ENCODE peak calls at places on chromosomes 4 and X, in nine cellular contexts. L, C, F, B, Z, K, E, P and Y are unnamed samples. For H3K9me3, the result is how much of the 10 kb centered on the place peaks cover.

GRCh38 chr4:83219344-83219990 is 65.1 kb downstream of the COQ2 start:
- DNase-seq in C (peak), Z (no peak), K (no peak), L (no peak), B (peak), P (no peak), F (no peak), E (no peak), Y (no peak)

GRCh38 chr4:75950416-75950815 is 9.6 kb upstream of the NAAA start:
- DNase-seq in E (no peak), P (no peak), K (no peak), Z (no peak), B (no peak), L (no peak), C (no peak), F (peak), Y (no peak)

GRCh38 chr4:113502476-113502875 is 259.1 kb downstream of the CAMK2D start:
- DNase-seq in B (no peak), C (no peak), P (no peak), F (peak), Z (no peak), E (no peak), L (no peak), K (no peak), Y (no peak)

GRCh38 chrX:41733939-41734338 is 10.0 kb downstream of the GPR82 start:
- DNase-seq in E (no peak), K (no peak), P (no peak), F (no peak), B (no peak), C (no peak), Z (no peak), L (no peak), Y (no peak)

GRCh38 chrX:3154386-3154991 is 113.2 kb downstream of the ARSF start:
- DNase-seq in B (no peak), E (no peak), C (no peak), Z (no peak), L (no peak), K (no peak), F (no peak), P (no peak), Y (no peak)

GRCh38 chr4:165827018-165827417 is 46.0 kb upstream of the TLL1 start:
- DNase-seq in K (no peak), Z (no peak), L (no peak), E (no peak), P (no peak), C (no peak), F (no peak), B (no peak), Y (no peak)

GRCh38 chr4:11549525-11549924 is 120.8 kb upstream of the HS3ST1 start:
- DNase-seq in E (no peak), K (no peak), L (no peak), P (no peak), F (peak), C (no peak), B (no peak), Z (no peak), Y (no peak)

GRCh38 chr4:145618210-145618911 is 824 bp upstream of the MMAA start:
- DNase-seq in F (no peak), E (no peak), C (peak), B (peak), P (no peak), K (no peak), Z (no peak), L (peak), Y (peak)

GRCh38 chr4:124028172-124028571 is 631.6 kb downstream of the SPRY1 start:
- DNase-seq in L (no peak), F (peak), B (no peak), E (no peak), P (no peak), K (no peak), C (no peak), Z (no peak), Y (no peak)

GRCh38 chrX:78747471-78747870 is at the start of gene LPAR4:
- DNase-seq in Z (no peak), L (no peak), B (no peak), F (no peak), C (no peak), P (no peak), K (no peak), E (no peak), Y (no peak)

GRCh38 chr4:108118505-108118904 is 50.2 kb downstream of the LEF1 start:
- DNase-seq in P (no peak), B (no peak), E (no peak), K (no peak), L (peak), C (no peak), Z (no peak), F (no peak), Y (no peak)

GRCh38 chr4:98994474-98995182 is 893 bp upstream of the METAP1 start:
- DNase-seq in Z (no peak), P (no peak), C (no peak), F (peak), E (no peak), B (no peak), L (peak), K (no peak), Y (no peak)

GRCh38 chr4:165077034-165077578 is 23.4 kb downstream of the TRIM75 start:
- DNase-seq in C (peak), L (no peak), K (no peak), P (no peak), B (no peak), Z (no peak), F (no peak), E (no peak), Y (no peak)

GRCh38 chr4:118354913-118355312 is 2.1 kb upstream of the PRSS12 start:
- DNase-seq in E (no peak), Z (no peak), L (no peak), F (no peak), P (no peak), B (no peak), C (no peak), K (no peak), Y (no peak)

GRCh38 chr4:142840516-142841123 is 5.5 kb downstream of the INPP4B start:
- DNase-seq in K (no peak), P (no peak), F (peak), L (peak), B (no peak), C (no peak), Z (no peak), E (no peak), Y (no peak)

GRCh38 chr4:40897557-40898203 is 147.9 kb downstream of the NSUN7 start:
- DNase-seq in B (peak), F (peak), E (peak), K (peak), L (peak), Z (no peak), C (peak), P (peak), Y (peak)

GRCh38 chr4:61783050-61783449 is 582.9 kb downstream of the ADGRL3 start:
- DNase-seq in B (no peak), P (no peak), F (no peak), K (no peak), L (no peak), C (no peak), E (no peak), Z (no peak), Y (no peak)

DNA sequence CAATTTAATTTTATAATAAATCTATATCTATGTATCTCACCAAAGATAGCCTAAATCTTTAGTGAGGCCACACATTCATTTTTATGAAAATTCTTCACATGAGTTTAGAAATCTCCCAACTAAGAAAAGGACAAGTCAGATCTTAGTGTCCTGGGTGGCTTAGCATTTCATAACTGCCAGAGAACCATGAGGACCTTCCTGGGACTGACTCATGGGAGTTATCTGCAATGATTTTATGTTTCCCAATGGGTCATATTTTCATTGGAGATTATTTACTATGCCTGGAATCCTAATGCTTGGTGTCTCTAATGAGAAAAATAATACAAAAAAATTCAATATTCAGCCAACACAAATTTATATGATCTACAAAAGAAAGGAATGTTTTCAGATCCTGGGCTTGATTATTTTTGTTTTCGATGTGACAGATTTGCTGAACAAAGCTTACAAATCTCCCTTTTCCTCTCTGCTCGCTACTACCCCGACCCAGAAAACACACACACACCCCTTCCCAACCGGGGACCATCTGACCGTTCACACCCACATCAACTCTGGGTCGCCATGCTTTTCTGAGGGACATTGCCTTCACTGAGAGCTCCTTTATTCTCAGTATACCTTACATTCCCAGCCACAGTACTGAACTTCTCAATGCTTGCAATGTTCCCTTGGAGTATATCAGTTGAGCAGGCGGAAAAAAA is 40.2 kb downstream of the SORBS2 start:
- DNase-seq in L (no peak), B (no peak), C (no peak), P (no peak), Z (no peak), F (no peak), K (no peak), E (no peak), Y (no peak)
- H3K4me3 ChIP-seq in L (no peak), B (no peak), C (no peak), P (no peak), Z (no peak), F (no peak), K (no peak), E (no peak), Y (no peak)

GRCh38 chr4:185811509-185812364 is at the start of gene SORBS2:
- DNase-seq in C (peak), E (peak), B (no peak), F (peak), L (no peak), P (peak), Z (no peak), K (no peak), Y (no peak)
- TF ChIP-seq POLR2A in C (peak), E (peak), B (no peak), F (no peak), L (no peak), P (no peak), Z (no peak), K (no peak), Y (no peak)

GRCh38 chr4:179762840-179763239 is 2320.6 kb upstream of the AGA start:
- DNase-seq in Z (no peak), B (no peak), E (no peak), C (no peak), L (no peak), P (no peak), K (no peak), F (no peak), Y (no peak)

DNA sequence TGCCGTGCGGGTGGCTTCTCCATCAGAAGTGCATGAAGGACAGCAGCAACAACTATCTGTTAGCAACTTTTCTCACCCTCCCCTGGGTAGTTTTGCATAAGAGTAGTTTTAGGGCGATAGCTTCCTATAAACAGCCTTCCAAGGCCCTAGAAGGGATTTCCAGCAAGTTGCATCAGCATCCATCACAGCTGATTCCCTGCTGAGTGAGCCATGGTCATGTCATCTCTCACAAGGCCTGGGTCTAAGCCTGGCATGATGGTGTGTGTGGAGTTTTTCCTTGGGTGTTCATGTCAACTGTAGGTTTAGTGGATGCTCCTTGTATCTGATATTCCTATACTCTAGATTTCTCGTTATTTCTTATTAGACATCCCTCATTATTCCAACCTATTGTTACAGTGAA is 2324.7 kb upstream of the AGA start:
- DNase-seq in K (no peak), B (no peak), Z (no peak), F (peak), P (no peak), L (no peak), E (no peak), C (no peak), Y (no peak)
- H3K9me3 ChIP-seq in K (under half), B (under half), Z (under half), F (under half), P (under half), L (under half), E (under half), C (under half), Y (under half)

GRCh38 chrX:40003071-40003981 is 94.4 kb downstream of the BCOR start:
- DNase-seq in F (peak), Z (no peak), P (no peak), B (no peak), C (no peak), L (no peak), K (no peak), E (no peak), Y (no peak)

GRCh38 chrX:40005290-40006011 is 92.3 kb downstream of the BCOR start:
- DNase-seq in L (no peak), B (peak), E (no peak), K (no peak), P (no peak), F (no peak), C (no peak), Z (no peak), Y (peak)

GRCh38 chrX:40006025-40007017 is 91.4 kb downstream of the BCOR start:
- DNase-seq in Z (no peak), K (peak), C (peak), B (peak), P (no peak), L (no peak), F (no peak), E (no peak), Y (peak)

GRCh38 chrX:40003982-40004535 is 93.7 kb downstream of the BCOR start:
- DNase-seq in E (no peak), B (no peak), F (no peak), Z (no peak), C (no peak), P (no peak), K (no peak), L (no peak), Y (no peak)

DNA sequence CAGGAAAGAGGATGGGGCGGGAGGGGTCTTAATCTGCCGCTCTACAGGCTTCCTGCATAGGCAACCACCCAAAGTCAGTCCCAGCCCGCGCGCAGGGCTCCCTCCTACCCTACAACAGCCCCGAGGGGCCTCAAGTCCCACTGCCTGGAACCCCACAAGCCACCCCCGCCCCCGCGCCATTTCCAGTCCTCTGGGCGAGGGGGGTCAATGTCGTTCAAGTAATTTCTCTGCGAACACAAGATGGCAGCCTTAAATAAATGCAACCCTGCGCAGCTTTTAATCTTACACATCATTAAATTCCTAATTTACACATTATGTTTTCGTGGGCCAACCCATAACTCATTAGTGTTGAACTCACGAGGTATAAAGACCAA is 92.9 kb downstream of the BCOR start:
- DNase-seq in E (no peak), K (no peak), B (no peak), F (no peak), Z (no peak), C (no peak), L (no peak), P (no peak), Y (no peak)
- H3K4me3 ChIP-seq in E (no peak), K (peak), B (no peak), F (no peak), Z (no peak), C (no peak), L (no peak), P (peak), Y (peak)

GRCh38 chr4:122992111-122992510 is 69.7 kb upstream of the NUDT6 start:
- DNase-seq in K (no peak), C (no peak), Z (no peak), F (no peak), L (no peak), B (no peak), E (no peak), P (no peak), Y (no peak)

GRCh38 chr4:122990891-122991290 is 68.5 kb upstream of the NUDT6 start:
- DNase-seq in Z (no peak), K (no peak), F (no peak), L (no peak), B (no peak), C (no peak), P (no peak), E (no peak), Y (no peak)

DNA sequence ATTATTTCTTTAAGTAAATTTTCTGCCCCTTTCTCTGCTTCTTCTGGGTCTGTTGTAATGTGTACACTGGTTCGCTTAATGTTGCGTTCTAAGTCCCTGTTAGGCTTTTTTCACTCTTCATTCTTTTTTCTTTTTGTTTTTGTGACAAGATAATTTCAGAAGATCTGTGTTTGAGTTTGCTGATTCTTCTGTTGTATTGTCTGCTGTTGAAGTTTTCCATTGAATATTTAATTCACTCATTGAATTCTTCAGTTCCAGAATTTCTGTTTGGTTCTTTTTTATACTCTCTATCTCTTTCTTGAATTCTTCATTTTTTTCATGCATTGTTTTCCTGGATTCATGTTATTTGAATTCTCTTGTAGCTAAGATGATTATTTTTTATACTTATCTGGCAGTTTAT is 66.3 kb upstream of the NUDT6 start:
- DNase-seq in E (no peak), P (no peak), C (no peak), K (no peak), F (no peak), L (no peak), B (no peak), Z (no peak), Y (no peak)
- TF ChIP-seq POLR2A in E (no peak), P (no peak), C (no peak), K (no peak), F (no peak), L (no peak), B (no peak), Z (no peak), Y (no peak)

DNA sequence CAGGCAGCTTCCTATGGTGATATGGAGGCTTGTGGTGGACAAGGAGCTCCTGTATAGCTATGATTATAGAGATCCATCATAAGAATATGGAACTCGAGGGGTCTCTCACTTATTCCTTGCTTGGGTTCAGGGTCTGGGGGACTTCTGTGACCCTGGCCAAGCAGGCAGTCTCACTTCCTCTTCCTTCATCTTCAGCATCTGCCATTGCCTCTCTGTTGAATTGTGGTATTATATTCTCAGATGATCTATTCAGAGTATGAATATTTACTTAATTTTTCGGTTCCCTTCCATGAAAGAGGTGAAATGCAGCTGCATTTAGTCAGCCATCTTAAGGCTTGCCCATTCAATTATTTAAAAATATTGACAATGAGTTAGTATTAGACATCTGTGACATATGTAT is 292.9 kb downstream of the SPIN4 start:
- DNase-seq in L (no peak), P (no peak), C (no peak), Z (no peak), F (no peak), B (no peak), K (no peak), E (no peak), Y (no peak)
- H3K9me3 ChIP-seq in L (under half), P (under half), C (under half), Z (under half), F (under half), B (under half), K (under half), E (under half), Y (under half)

DNA sequence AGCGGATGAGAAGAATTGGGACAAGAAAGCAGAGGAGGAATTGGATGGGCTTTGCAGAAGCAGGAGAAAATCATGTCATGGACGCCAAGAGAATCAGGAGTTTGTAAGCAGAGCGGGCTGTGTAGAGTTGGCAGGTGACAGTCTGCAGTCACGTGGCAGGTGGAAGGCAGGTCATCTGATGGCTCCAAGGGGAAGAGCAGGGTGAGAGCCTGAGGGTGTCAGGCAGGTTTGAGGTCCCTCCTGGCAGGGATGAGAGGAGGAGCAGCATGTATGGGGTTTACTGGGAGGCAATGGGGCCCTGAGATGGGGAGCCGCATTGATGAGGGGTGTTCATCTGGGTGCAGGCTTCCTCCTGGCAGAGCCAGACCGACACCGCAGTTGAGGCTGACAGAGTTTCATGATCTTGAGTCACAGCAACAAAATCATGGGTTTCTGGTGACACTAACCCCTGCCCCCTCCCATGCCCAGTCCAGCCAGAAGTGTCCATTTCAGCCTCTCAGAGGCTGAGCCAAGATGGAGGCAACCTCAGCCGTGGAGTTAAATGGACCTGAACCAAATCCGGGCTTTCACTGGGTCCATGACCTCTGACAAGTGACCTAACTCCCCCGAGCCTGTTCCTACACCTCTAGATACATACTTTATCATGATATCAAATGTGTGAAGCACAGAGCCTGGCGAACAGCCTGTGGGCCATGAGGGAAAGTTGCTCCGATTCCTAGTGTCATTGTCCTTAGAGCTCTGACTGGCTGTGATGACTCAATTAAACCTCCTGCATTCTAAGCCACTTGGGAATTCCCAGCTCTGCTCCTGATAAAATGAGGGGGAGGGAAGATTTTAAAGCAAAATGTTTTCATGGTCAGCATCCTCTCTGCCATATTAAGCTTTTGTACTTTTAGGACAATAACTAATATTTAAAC is 36.1 kb downstream of the EVC start:
- DNase-seq in K (no peak), F (peak), L (no peak), P (no peak), E (no peak), Z (no peak), C (no peak), B (no peak), Y (peak)
- H3K4me3 ChIP-seq in K (no peak), F (no peak), L (no peak), P (no peak), E (no peak), Z (no peak), C (no peak), B (no peak), Y (no peak)